ENCODE peak calls at places on chromosomes 7 and 10, in eight cellular contexts. K is activated CD4-positive, CD25-positive, alpha-beta regulatory T cell treated with anti-CD3 and anti-CD28 coated beads, Interleukin-2, amount 50 U/mL, for 72 hours; J is PC-3; L is M059J; R is NCI-H345; A is stimulated activated CD8-positive, alpha-beta memory T cell treated with anti-CD3 and anti-CD28 coated beads, Interleukin-15, amount 100 ng/mL, for 4 hours; X is psoas muscle; W is activated CD8-positive, alpha-beta memory T cell treated with anti-CD3 and anti-CD28 coated beads, Interleukin-2, amount 50 U/mL, for 48 hours. I is an unnamed sample.
A peak's percentile ranks its signal among the peaks of the same experiment; 100 is the strongest.

GRCh38 chr7:13886356-13886755 is 103.1 kb downstream of the ETV1 start:
- DNase-seq in K (no peak), J (no peak), X (no peak), R (no peak), A (no peak), L (no peak), W (no peak), I (no peak)

GRCh38 chr10:79027147-79028055 is 41.4 kb upstream of the ZMIZ1 start:
- DNase-seq in A (peak; percentile 37), K (peak; percentile 28), J (peak; percentile 50), R (peak; percentile 78), L (no peak), W (peak; percentile 70), X (peak; percentile 10), I (no peak)

GRCh38 chr7:151228024-151228866 is 1.2 kb upstream of the ABCF2 start:
- DNase-seq in A (no peak), L (no peak), W (no peak), X (no peak), K (no peak), R (no peak), J (no peak), I (no peak)

GRCh38 chr7:113125728-113126127 is 7.4 kb upstream of the SMIM30 start:
- DNase-seq in R (no peak), A (no peak), L (no peak), K (no peak), J (no peak), W (no peak), X (no peak), I (no peak)

GRCh38 chr7:79912213-79912633 is 222.4 kb upstream of the GNAI1 start:
- DNase-seq in X (no peak), A (no peak), W (no peak), J (no peak), L (no peak), R (no peak), K (no peak), I (no peak)

GRCh38 chr7:112407261-112407660 is 43.0 kb upstream of the IFRD1 start:
- DNase-seq in W (no peak), J (no peak), X (no peak), L (no peak), K (no peak), R (no peak), A (no peak), I (no peak)

GRCh38 chr10:98399784-98400183 is 15.2 kb downstream of the PYROXD2 start:
- DNase-seq in A (no peak), K (no peak), L (no peak), X (no peak), R (no peak), W (no peak), J (no peak), I (no peak)

GRCh38 chr10:132388901-132389630 is 7.9 kb upstream of the PWWP2B start:
- DNase-seq in L (no peak), R (no peak), K (peak; percentile 33), J (no peak), A (no peak), W (no peak), X (peak; percentile 67), I (no peak)

GRCh38 chr7:884191-885003 is 8.0 kb downstream of the GET4 start:
- DNase-seq in J (no peak), W (no peak), X (peak; percentile 34), A (no peak), K (no peak), L (no peak), R (no peak), I (no peak)

GRCh38 chr10:122426834-122427233 is 27.6 kb upstream of the ARMS2 start:
- DNase-seq in W (no peak), L (no peak), A (no peak), R (no peak), J (no peak), K (no peak), X (no peak), I (no peak)

GRCh38 chr7:55100172-55100961 is 81.5 kb downstream of the EGFR start:
- DNase-seq in J (no peak), L (no peak), W (no peak), X (peak; percentile 79), R (no peak), K (no peak), A (no peak), I (no peak)

GRCh38 chr10:71371750-71372166 is 25.0 kb upstream of the CDH23 start:
- DNase-seq in X (no peak), K (no peak), R (no peak), J (no peak), L (no peak), A (no peak), W (no peak), I (no peak)

GRCh38 chr7:108086546-108086945 is 43.6 kb downstream of the LAMB4 start:
- DNase-seq in K (no peak), L (peak; percentile 91), X (no peak), A (no peak), R (no peak), W (no peak), J (peak; percentile 53), I (no peak)